ENCODE peak calls at places on chromosomes 7 and 10, in eight cellular contexts. F is stimulated activated CD8-positive, alpha-beta memory T cell treated with anti-CD3 and anti-CD28 coated beads, Interleukin-12 subunit alpha, Interleukin-12 subunit beta, amount 100 ng/mL, for 1 hour; D is stimulated activated naive CD4-positive, alpha-beta T cell; S is effector CD4-positive, alpha-beta T cell; O is adrenal gland; G is AG08396; B is cardiac muscle cell; T is activated CD4-positive, alpha-beta T cell treated with anti-CD3 and anti-CD28 coated beads, Interleukin-2, amount 50 U/mL, for 1 hour. I is an unnamed sample.

GRCh38 chr7:140304071-140304799 is 94.1 kb downstream of the SLC37A3 start:
- DNase-seq in O (no peak), T (peak), D (peak), S (peak), G (no peak), B (no peak), F (peak), I (no peak)

GRCh38 chr7:72077776-72078175 is 334.4 kb downstream of the CALN1 start:
- DNase-seq in G (no peak), T (no peak), S (no peak), O (no peak), B (no peak), D (no peak), F (no peak), I (peak)

GRCh38 chr10:125214283-125214570 is 53.9 kb upstream of the CTBP2 start:
- DNase-seq in S (no peak), B (no peak), G (no peak), D (no peak), T (no peak), O (no peak), F (no peak), I (no peak)

GRCh38 chr10:106571216-106571954 is 593.1 kb downstream of the SORCS1 start:
- DNase-seq in O (no peak), G (no peak), D (no peak), T (no peak), F (no peak), B (peak), S (no peak), I (no peak)

GRCh38 chr10:44380829-44381600 is 3.9 kb downstream of the CXCL12 start:
- DNase-seq in D (no peak), F (no peak), B (no peak), S (no peak), O (peak), G (no peak), T (no peak), I (no peak)

GRCh38 chr10:112346774-112347173 is 27.1 kb upstream of the ACSL5 start:
- DNase-seq in G (no peak), D (no peak), F (no peak), T (no peak), S (no peak), O (no peak), B (no peak), I (no peak)

GRCh38 chr7:80588591-80588990 is 49.9 kb upstream of the CD36 start:
- DNase-seq in S (no peak), G (peak), O (no peak), B (no peak), T (no peak), F (no peak), D (no peak), I (no peak)

GRCh38 chr7:154651501-154651900 is 351.4 kb downstream of the PAXIP1 start:
- DNase-seq in G (no peak), F (no peak), T (no peak), S (no peak), D (no peak), B (no peak), O (no peak), I (no peak)

GRCh38 chr7:4159761-4160554 is 522.1 kb upstream of the FOXK1 start:
- DNase-seq in G (no peak), O (no peak), S (no peak), D (no peak), F (no peak), T (no peak), B (no peak), I (no peak)

GRCh38 chr10:92241158-92241500 is 49.7 kb downstream of the CPEB3 start:
- DNase-seq in G (peak), T (no peak), F (no peak), B (peak), S (no peak), D (no peak), O (peak), I (no peak)

GRCh38 chr10:22625511-22626288 is 88.7 kb downstream of the PIP4K2A start:
- DNase-seq in G (no peak), D (no peak), F (no peak), T (no peak), S (no peak), O (no peak), B (no peak), I (no peak)

GRCh38 chr7:26580666-26581065 is 283.7 kb downstream of the SKAP2 start:
- DNase-seq in B (no peak), G (no peak), T (no peak), S (no peak), D (no peak), F (no peak), O (no peak), I (no peak)

GRCh38 chr7:46902463-46902862 is 679.4 kb downstream of the TNS3 start:
- DNase-seq in T (no peak), O (no peak), D (no peak), F (no peak), G (no peak), B (no peak), S (no peak), I (no peak)

GRCh38 chr7:87475359-87476178 is at the start of gene ABCB4:
- DNase-seq in O (peak), D (no peak), F (no peak), G (no peak), T (no peak), S (no peak), B (peak), I (no peak)

GRCh38 chr10:17001297-17001744 is 128.3 kb downstream of the CUBN start:
- DNase-seq in B (no peak), T (no peak), O (no peak), S (no peak), F (no peak), D (no peak), G (no peak), I (no peak)

GRCh38 chr10:62426086-62426485 is 51.9 kb downstream of the ZNF365 start:
- DNase-seq in S (no peak), O (no peak), T (no peak), F (no peak), G (no peak), B (no peak), D (no peak), I (no peak)

GRCh38 chr7:100091411-100092181 is 2.8 kb downstream of the COPS6 start:
- DNase-seq in B (no peak), F (no peak), G (no peak), T (no peak), D (no peak), O (no peak), S (no peak), I (no peak)

GRCh38 chr7:130141161-130141857 is 63.9 kb downstream of the TMEM209 start:
- DNase-seq in G (peak), B (peak), T (peak), O (peak), D (peak), F (no peak), S (peak), I (peak)

GRCh38 chr7:33874943-33875342 is 30.4 kb upstream of the BMPER start:
- DNase-seq in S (no peak), D (no peak), T (no peak), B (no peak), O (peak), F (no peak), G (no peak), I (no peak)

I was measured in right atrium auricular region.